ENCODE peak calls at places on chromosome 18, in four cellular contexts. W, L, Z and R are unnamed samples. For H3K4me1, the result is how much of the 10 kb centered on the place peaks cover.

GRCh38 chr18:45932708-45933107 is 34.4 kb downstream of the EPG5 start:
- DNase-seq in W (no peak), L (no peak), Z (no peak), R (no peak)

GRCh38 chr18:36544036-36544725 is 246.7 kb downstream of the FHOD3 start:
- DNase-seq in Z (no peak), L (no peak), W (no peak), R (no peak)

GRCh38 chr18:2787225-2787624 is 59.6 kb upstream of the EMILIN2 start:
- DNase-seq in Z (no peak), L (no peak), W (no peak), R (no peak)

GRCh38 chr18:77127769-77128671 is 4.6 kb downstream of the MBP start:
- DNase-seq in L (no peak), W (peak), Z (no peak), R (no peak)

GRCh38 chr18:40375811-40376210 is 1579.2 kb upstream of the PIK3C3 start:
- DNase-seq in Z (no peak), W (peak), L (no peak), R (no peak)

GRCh38 chr18:23578067-23578705 is 8.1 kb downstream of the NPC1 start:
- DNase-seq in W (no peak), Z (no peak), L (no peak), R (no peak)

GRCh38 chr18:45837283-45838070 is 12.0 kb downstream of the SIGLEC15 start:
- DNase-seq in Z (no peak), L (no peak), W (no peak), R (peak)

GRCh38 chr18:69330345-69330744 is 70.3 kb upstream of the DOK6 start:
- DNase-seq in L (no peak), W (no peak), Z (no peak), R (no peak)

GRCh38 chr18:31830686-31831085 is 70.0 kb upstream of the SLC25A52 start:
- DNase-seq in L (no peak), Z (no peak), W (no peak), R (no peak)

GRCh38 chr18:80247403-80247916 is at the start of gene PARD6G:
- DNase-seq in W (peak), Z (peak), L (peak), R (peak)

GRCh38 chr18:33720133-33720532 is 142.1 kb downstream of the ASXL3 start:
- DNase-seq in L (no peak), W (peak), Z (no peak), R (no peak)

GRCh38 chr18:13527256-13527655 is 199.1 kb downstream of the FAM210A start:
- DNase-seq in W (no peak), L (no peak), Z (no peak), R (no peak)

GRCh38 chr18:53567935-53568574 is 656.4 kb downstream of the MBD2 start:
- DNase-seq in L (no peak), W (peak), Z (peak), R (peak)

GRCh38 chr18:73948497-73948896 is 199.1 kb downstream of the FBXO15 start:
- DNase-seq in W (peak), Z (no peak), L (no peak), R (no peak)

GRCh38 chr18:44771957-44772917 is 91.5 kb downstream of the SETBP1 start:
- DNase-seq in Z (no peak), L (peak), W (no peak), R (no peak)

GRCh38 chr18:30920757-30921156 is 121.8 kb downstream of the DSC3 start:
- DNase-seq in Z (no peak), W (no peak), L (no peak), R (no peak)

GRCh38 chr18:46252754-46253153 is 148.6 kb downstream of the HAUS1 start:
- DNase-seq in Z (no peak), L (no peak), W (no peak), R (no peak)

GRCh38 chr18:31065036-31065773 is 22.7 kb upstream of the DSC3 start:
- DNase-seq in Z (no peak), W (no peak), L (no peak), R (no peak)

GRCh38 chr18:518081-518480 is 17.6 kb upstream of the COLEC12 start:
- DNase-seq in W (no peak), L (no peak), Z (no peak), R (no peak)
- H3K4me1 ChIP-seq in W (under half), L (under half), Z (under half), R (under half)

DNA sequence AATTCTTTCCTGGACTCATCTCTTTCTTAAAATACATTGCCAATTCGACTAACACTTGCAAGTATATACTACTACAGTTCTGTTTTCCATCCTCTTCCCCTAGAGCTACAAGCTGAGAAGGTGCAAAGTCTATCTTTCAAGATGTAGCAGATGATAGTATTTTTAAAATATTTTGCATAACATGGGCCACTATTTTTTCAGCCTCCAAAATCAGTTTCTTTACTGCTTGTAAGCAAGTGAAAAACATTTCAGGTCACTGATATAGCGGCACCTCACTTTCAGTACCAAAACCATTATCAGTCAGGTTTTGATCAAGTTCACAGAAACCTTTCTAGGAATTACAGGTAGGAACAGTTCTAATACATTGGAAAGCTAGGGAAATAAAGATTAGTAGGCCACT is 196.4 kb upstream of the CDH20 start:
- DNase-seq in Z (no peak), L (no peak), W (no peak), R (no peak)
- TF ChIP-seq CTCF in Z (no peak), L (no peak), W (no peak), R (no peak)

DNA sequence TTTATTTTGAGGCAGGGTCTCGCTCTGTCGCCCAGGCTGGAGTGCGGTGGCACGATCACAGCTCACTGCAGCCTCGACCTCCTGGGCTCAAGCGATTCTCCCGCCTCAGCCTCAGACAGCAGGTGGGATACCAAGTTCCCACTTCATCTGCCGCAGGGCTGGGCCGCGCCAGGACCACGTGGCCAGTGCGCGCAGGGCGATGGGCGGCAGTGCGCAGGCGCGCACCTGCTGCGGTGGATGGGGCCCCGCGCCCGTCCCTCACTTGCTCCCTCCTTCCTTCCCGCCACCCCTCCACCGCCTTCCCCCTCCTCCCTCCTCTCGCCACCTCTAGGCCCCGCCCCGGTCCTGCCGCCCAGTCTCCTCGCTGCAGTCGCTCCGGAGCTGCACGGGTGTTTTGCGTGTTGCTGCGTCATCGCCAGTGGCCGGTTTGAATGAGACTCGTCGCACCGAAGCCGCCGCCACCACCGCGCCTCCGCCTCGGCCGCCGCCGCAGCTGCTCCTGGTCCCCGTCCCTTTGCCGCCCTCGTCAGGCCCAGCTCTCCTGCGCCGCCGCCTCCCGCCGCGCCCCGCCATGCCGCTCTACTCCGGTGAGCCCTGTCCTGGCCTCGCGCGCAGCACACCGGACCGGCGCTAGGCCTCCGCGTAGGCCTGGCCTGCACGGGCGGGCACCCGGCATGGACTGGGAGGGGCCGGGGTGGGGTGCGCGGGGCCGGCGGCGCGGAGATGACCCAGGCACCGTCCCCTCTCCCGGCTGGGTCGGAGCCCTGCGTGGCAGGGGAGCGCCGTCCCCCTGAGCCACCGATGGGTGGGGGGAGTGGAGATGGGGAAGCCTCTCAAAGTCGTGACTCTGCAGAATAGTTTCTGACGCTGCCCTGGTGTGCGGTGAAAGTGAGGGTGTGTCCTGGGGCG is at the start of gene USP14:
- DNase-seq in L (peak), Z (peak), W (peak), R (peak)
- H3K4me3 ChIP-seq in L (peak), Z (peak), W (peak), R (peak)

GRCh38 chr18:49168970-49169619 is 218.3 kb upstream of the SMAD7 start:
- DNase-seq in Z (no peak), L (no peak), W (no peak), R (no peak)
- H3K4me1 ChIP-seq in Z (under half), L (under half), W (under half), R (under half)

DNA sequence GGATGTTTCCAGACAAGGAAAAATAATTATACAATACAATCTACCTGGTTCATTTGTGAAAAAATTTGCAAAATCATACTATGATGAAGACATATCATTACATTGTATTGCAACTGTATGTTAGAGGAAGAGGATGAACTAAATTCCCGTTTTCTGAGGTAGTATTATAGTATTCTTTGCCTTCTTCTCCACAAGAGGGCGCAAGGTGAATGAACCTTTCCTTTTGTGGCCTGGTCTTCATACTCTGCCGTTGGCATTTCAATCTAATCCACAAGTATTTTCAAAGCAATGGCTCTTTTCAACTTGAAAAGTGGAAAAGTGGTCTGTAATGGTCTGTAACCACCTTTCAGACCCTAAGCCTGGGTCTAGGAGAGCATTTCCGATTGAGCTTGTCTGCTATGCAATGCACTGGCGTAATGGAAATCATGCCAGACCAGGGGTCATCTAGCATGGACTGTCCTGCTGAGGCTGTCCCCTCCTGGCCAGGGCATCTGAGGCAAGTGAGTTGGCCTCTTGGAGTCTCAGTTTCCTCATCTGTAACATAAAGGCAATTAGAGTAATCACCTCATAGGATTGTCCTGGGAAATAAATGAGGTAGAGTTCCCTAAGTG is 30.8 kb upstream of the ZNF396 start:
- DNase-seq in L (no peak), W (peak), Z (peak), R (peak)
- TF ChIP-seq CTCF in L (peak), W (peak), Z (peak), R (peak)